ENCODE peak calls at places on chromosomes 2 and 18, in five cellular contexts. L, R, A, O and X are unnamed samples.

GRCh38 chr2:177078416-177078815 is 134.2 kb upstream of the HNRNPA3 start:
- DNase-seq in O (peak), R (peak), A (no peak), L (no peak), X (no peak)

GRCh38 chr2:225765845-225766244 is 366.3 kb downstream of the NYAP2 start:
- DNase-seq in A (no peak), L (no peak), O (no peak), R (no peak), X (peak)

GRCh38 chr18:79405019-79405780 is 9.5 kb downstream of the NFATC1 start:
- DNase-seq in O (no peak), L (no peak), R (no peak), A (no peak), X (no peak)

GRCh38 chr2:3268705-3269029 is 109.0 kb downstream of the EIPR1 start:
- DNase-seq in O (no peak), L (no peak), R (no peak), A (no peak), X (no peak)

GRCh38 chr2:219250044-219250781 is 2.8 kb upstream of the TUBA4B start:
- DNase-seq in L (no peak), R (no peak), O (no peak), A (no peak), X (no peak)

GRCh38 chr2:72942881-72943418 is 25.6 kb downstream of the EMX1 start:
- DNase-seq in R (no peak), A (no peak), L (no peak), O (no peak), X (no peak)

GRCh38 chr2:117137371-117137770 is 677.1 kb upstream of the DDX18 start:
- DNase-seq in O (no peak), L (no peak), R (peak), A (no peak), X (no peak)

GRCh38 chr2:177315303-177315887 is 50.9 kb upstream of the NFE2L2 start:
- DNase-seq in L (no peak), O (no peak), A (no peak), R (peak), X (no peak)

GRCh38 chr2:168804214-168804613 is 1.8 kb downstream of the NOSTRIN start:
- DNase-seq in A (no peak), L (no peak), O (no peak), R (no peak), X (no peak)

GRCh38 chr2:66433945-66434678 is 813 bp upstream of the MEIS1 start:
- DNase-seq in O (peak), A (no peak), R (peak), L (peak), X (peak)

GRCh38 chr18:79786781-79787526 is 10.8 kb upstream of the KCNG2 start:
- DNase-seq in O (peak), L (no peak), A (no peak), R (no peak), X (no peak)

GRCh38 chr2:26326514-26326913 is 19.4 kb upstream of the SELENOI start:
- DNase-seq in A (no peak), O (no peak), R (no peak), L (no peak), X (no peak)

GRCh38 chr2:46091004-46091403 is 206.2 kb upstream of the EPAS1 start:
- DNase-seq in L (no peak), R (no peak), O (no peak), A (no peak), X (no peak)

GRCh38 chr2:128591022-128591840 is 272.6 kb upstream of the HS6ST1 start:
- DNase-seq in A (no peak), O (no peak), L (no peak), R (no peak), X (no peak)

GRCh38 chr2:170928036-170928823 is 823 bp upstream of the GORASP2 start:
- DNase-seq in L (peak), R (peak), A (no peak), O (peak), X (peak)

GRCh38 chr2:8819194-8819593 is 18.2 kb downstream of the KIDINS220 start:
- DNase-seq in R (peak), A (no peak), O (no peak), L (no peak), X (peak)

GRCh38 chr2:105323117-105323516 is 6.4 kb downstream of the TGFBRAP1 start:
- DNase-seq in L (no peak), O (no peak), R (no peak), A (no peak), X (no peak)

GRCh38 chr2:136134126-136134525 is 16.2 kb upstream of the CXCR4 start:
- DNase-seq in R (no peak), A (peak), O (no peak), L (no peak), X (no peak)

GRCh38 chr2:136132840-136133570 is 15.1 kb upstream of the CXCR4 start:
- DNase-seq in O (no peak), A (peak), R (no peak), L (no peak), X (no peak)

GRCh38 chr2:136131484-136131960 is 13.6 kb upstream of the CXCR4 start:
- DNase-seq in A (no peak), R (no peak), L (no peak), O (no peak), X (no peak)

GRCh38 chr2:136130511-136130910 is 12.6 kb upstream of the CXCR4 start:
- DNase-seq in O (no peak), L (no peak), R (no peak), A (no peak), X (no peak)

DNA sequence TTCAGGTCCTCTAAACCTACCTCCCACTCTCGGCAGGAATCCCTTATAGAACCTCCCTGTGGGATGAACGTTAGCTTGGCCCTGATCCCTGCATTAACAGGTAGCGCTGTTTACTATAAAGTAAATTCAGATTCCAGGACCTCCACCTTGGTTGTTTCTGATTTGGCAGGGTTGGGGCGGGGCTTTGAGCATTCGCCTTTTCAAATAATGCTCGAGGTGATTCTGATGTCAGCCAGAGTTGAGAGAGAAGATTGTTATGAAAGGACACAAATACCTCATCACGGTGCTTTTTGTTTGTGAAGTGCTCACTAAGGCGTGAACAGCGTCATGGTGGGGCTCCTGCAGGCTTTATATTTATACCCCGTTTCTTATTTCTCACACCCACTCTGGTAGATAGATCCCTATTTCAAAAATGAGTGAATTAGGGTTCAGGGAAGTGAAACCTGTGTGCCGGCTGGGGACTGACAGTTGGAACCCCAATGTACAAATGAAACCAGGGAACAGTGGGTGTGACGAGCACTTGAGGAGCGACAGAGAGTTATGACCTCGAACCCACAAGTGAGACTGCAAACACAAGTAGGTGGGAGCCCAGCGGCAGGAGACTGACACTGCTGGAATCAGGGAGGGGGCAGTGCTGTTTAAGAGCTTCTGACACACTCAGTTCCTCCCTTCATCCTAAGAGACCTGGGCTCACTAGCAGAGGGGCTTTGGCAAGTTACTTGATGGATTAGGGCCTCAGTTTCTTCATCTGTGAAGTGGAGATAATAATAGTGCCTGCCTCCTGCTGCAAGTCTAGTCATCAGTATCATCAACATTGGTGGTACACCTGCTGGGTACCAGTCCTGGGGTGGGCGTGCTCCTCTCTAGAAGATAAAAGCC is 14.3 kb upstream of the CXCR4 start:
- DNase-seq in R (no peak), L (no peak), O (no peak), A (no peak), X (no peak)
- H3K4me3 ChIP-seq in R (no peak), L (no peak), O (no peak), A (no peak), X (no peak)

GRCh38 chr18:37318360-37319037 is 247.1 kb downstream of the CELF4 start:
- DNase-seq in R (no peak), A (no peak), L (no peak), O (no peak), X (no peak)
- TF ChIP-seq CTCF in R (no peak), A (no peak), L (no peak), O (no peak), X (no peak)

GRCh38 chr2:134220525-134220924 is 33.3 kb upstream of the MGAT5 start:
- DNase-seq in L (no peak), O (no peak), R (no peak), A (no peak), X (no peak)

GRCh38 chr2:134217316-134217715 is 36.6 kb upstream of the MGAT5 start:
- DNase-seq in A (no peak), O (no peak), L (no peak), R (no peak), X (no peak)

GRCh38 chr2:134218414-134218813 is 35.5 kb upstream of the MGAT5 start:
- DNase-seq in L (no peak), O (no peak), A (no peak), R (no peak), X (no peak)

GRCh38 chr2:134217924-134218323 is 35.9 kb upstream of the MGAT5 start:
- DNase-seq in O (peak), R (peak), L (no peak), A (no peak), X (no peak)

DNA sequence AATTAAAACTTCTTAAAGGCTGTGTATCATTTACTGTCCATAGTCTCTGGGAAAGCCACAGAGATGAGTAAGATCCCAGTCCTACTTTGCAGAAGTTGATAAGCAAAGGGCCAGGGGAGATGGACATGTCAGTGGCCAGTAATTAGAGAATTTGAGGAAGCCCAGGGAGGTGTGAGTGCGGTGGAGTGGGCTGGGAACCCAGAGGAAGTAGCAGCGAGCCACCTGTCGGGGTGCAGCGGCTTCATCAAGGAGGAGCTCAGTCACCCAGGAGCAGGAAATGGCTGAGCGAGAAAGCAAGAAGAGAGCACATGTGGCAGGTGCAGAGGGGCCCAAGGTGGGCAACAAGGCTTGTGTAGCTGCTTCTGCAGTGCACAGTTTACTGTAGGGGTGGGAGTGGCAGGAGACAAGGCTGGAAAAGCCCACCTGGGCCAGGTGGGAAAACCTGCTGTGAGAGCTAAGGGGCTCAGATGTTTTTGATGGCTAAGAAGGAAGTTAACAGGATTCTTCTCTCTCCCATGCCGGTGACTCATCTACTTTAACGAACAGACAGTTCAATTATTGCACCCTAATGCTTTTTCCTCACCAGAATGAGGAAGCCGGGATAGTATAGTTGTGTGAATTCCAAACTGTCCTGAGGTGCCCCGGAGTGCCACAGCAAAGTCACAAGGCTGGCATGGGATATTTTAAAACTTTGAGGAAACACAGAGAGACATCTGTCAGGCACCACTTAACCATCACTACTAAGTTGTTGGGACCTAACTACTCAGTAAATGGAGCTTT is 34.8 kb upstream of the MGAT5 start:
- DNase-seq in R (peak), A (no peak), O (no peak), L (no peak), X (no peak)
- H3K4me3 ChIP-seq in R (no peak), A (no peak), O (no peak), L (no peak), X (no peak)

GRCh38 chr2:10864888-10865551 is 46.7 kb upstream of the KCNF1 start:
- DNase-seq in L (no peak), R (no peak), O (no peak), A (no peak), X (no peak)
- TF ChIP-seq CTCF in L (no peak), R (peak), O (no peak), A (no peak), X (peak)